ENCODE peak calls at places on chromosomes 6 and 20, in nine cellular contexts. N, W, F, C, S, O, Y, M and B are unnamed samples.

GRCh38 chr6:117605169-117605826 is 3.0 kb upstream of the GOPC start:
- DNase-seq in S (peak; percentile 59), M (peak; percentile 53), Y (peak; percentile 84), O (peak; percentile 64), N (peak; percentile 52), F (peak; percentile 85), C (peak; percentile 61), W (peak; percentile 15), B (peak; percentile 62)

GRCh38 chr6:13229205-13230085 is 98.9 kb downstream of the TBC1D7 start:
- DNase-seq in O (no peak), M (no peak), C (no peak), W (no peak), Y (peak; percentile 29), N (peak; percentile 82), F (no peak), S (peak; percentile 83), B (peak; percentile 7)

GRCh38 chr6:43243649-43244321 is 504 bp downstream of the TTBK1 start:
- DNase-seq in S (no peak), W (no peak), M (no peak), C (no peak), O (no peak), N (no peak), Y (no peak), F (no peak), B (no peak)

GRCh38 chr6:33080127-33081089 is 4.6 kb downstream of the HLA-DPB1 start:
- DNase-seq in S (peak; percentile 31), C (peak; percentile 45), O (no peak), W (no peak), M (peak; percentile 55), N (no peak), Y (peak; percentile 27), F (peak; percentile 50), B (no peak)

GRCh38 chr6:2534406-2535139 is 216.1 kb downstream of the MYLK4 start:
- DNase-seq in C (no peak), N (no peak), F (peak; percentile 54), O (no peak), W (no peak), M (peak; percentile 21), Y (no peak), S (no peak), B (no peak)

GRCh38 chr20:3119044-3119443 is 34.5 kb upstream of the AVP start:
- DNase-seq in N (no peak), C (no peak), W (no peak), M (no peak), O (no peak), S (no peak), Y (no peak), F (no peak), B (no peak)

GRCh38 chr6:16236648-16237199 is 1.7 kb upstream of the GMPR start:
- DNase-seq in O (no peak), M (no peak), C (peak; percentile 44), N (peak; percentile 27), Y (no peak), S (peak; percentile 11), F (peak; percentile 84), W (no peak), B (no peak)

GRCh38 chr6:22880686-22881433 is 311.5 kb downstream of the HDGFL1 start:
- DNase-seq in W (no peak), S (no peak), F (peak; percentile 95), O (no peak), C (no peak), N (no peak), Y (peak; percentile 96), M (no peak), B (peak; percentile 81)

GRCh38 chr6:11770546-11771466 is 7.8 kb downstream of the ADTRP start:
- DNase-seq in O (no peak), C (no peak), N (peak; percentile 25), W (no peak), F (peak; percentile 98), M (no peak), S (no peak), Y (peak; percentile 100), B (peak; percentile 92)

DNA sequence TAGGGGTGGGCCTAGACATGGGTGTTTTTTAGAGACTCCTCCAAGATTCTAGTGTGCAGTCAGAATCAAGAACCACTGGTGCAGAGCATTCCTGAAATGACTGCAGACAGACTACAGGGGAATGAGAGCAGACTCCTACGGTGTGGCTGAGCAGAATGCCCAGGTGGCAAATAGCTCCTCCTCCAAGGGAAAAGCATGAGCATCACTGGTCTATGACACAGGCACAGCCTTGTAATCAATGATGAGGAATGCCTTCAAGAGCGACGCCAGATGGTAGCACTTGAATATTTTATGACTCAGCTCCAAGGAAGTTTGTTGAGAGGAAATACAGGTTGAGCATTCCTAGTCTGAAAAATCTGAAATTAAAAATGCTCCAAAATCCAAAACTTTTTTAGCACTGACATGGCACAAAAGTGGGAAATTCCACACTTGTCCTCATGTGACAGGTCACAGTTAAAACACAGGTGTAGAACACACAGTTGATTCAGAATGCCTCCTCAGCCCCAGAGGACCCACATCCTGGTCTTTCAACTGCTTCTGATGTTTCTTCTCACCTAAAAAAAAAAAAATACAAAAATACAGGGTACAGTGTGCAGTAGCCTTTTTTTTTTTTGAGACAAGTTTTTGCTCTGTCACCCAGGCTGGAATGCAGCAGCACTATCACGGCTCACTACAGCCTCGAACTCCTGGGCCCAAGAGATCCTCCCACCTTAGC is 10.5 kb upstream of the FAM8A1 start:
- DNase-seq in O (peak; percentile 29), M (no peak), C (no peak), Y (peak; percentile 96), W (no peak), S (no peak), N (no peak), F (peak; percentile 66), B (peak; percentile 72)
- TF ChIP-seq CTCF in O (no peak), M (no peak), C (peak; percentile 8), Y (peak; percentile 30), W (peak; percentile 14), S (no peak), N (no peak), F (no peak), B (peak; percentile 17)

DNA sequence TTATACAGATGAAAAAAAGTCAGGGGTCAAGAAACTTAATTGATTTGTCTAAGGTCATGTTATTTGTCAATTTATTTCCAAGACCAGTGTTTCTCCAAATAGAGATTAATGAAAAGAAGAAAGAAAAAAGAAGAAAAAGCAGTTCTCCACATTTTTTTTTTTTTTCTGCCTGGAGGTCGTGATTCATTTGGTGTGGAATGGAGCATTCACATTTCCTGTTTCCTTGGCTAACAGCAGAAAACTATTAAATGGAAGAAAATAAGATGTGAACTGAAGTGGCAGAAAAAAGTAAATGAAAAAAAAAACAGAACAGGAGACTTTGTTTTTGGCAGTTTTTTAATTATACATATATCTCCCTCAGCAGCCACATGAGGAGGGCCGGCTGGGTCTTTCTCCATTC is 470.8 kb upstream of the ZNF337 start:
- DNase-seq in O (no peak), S (no peak), M (no peak), C (no peak), F (no peak), W (no peak), N (no peak), Y (peak; percentile 4), B (no peak)
- TF ChIP-seq CTCF in O (no peak), S (no peak), M (no peak), C (no peak), F (no peak), W (no peak), N (no peak), Y (no peak), B (no peak)

DNA sequence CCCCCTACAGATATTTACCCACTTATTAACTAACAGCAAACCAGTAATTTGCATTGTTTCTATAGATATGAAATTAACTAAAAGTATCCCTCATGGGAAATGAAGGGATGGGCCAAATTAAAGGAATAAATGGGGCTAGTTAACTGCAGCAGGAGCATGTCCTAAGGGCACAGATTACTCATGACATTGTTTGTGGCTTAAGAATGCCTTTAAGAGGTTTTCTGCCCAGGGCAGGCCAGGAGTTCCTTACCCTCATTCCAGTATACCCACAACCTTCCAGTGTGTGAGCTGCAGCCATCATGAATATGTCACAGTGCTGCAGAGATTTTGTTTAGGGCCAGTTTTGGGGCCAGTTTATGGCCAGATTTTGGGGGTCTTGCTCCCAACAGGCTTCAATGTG is 1101.9 kb downstream of the PRIM2 start:
- DNase-seq in O (no peak), S (no peak), F (no peak), C (no peak), N (no peak), M (no peak), W (no peak), Y (peak; percentile 0), B (no peak)
- TF ChIP-seq CTCF in O (no peak), S (no peak), F (no peak), C (no peak), N (no peak), M (no peak), W (no peak), Y (no peak), B (no peak)

DNA sequence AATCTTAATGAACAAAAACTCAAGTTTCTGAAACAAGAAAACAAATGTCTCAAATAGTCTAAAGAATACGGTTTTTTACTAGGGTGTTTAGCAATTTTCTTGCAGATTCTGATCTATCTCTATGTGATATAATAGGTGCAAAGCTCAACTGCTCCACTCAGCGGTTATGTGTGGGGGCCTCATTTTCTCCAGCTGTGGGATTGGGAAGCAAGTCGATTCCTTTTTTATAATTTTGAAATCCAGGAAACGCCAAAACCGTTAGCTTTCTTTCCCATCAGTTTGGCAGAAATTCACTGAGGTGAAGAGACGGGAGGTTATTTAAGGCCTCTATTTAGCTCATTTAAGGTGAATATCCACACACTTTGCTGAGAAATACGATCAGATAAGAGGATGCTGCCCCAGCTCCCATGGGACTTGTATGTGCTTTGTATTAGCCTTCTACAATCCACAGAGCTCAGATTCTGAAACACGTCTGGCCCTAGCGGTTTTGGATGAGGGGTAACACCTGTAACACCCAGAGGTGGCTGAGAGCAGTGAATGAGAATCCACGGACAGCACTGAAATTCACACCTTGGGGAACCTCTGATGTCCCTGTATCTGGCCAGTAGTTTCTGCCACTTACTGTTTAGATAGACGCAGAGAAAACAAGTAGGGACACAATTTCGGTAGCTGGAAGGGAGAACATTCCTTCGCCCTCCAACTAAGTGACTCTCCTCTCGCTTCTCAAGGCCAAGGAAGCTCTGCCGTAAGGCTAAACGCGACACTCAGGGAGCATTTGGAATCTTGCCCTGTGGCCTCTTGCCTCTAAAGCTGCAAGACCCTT is 6.6 kb upstream of the BCAS4 start:
- DNase-seq in Y (peak; percentile 58), W (no peak), M (no peak), O (no peak), F (peak; percentile 85), S (no peak), C (peak; percentile 21), N (no peak), B (peak; percentile 88)
- TF ChIP-seq CTCF in Y (peak; percentile 56), W (no peak), M (no peak), O (no peak), F (peak; percentile 51), S (no peak), C (peak; percentile 62), N (no peak), B (peak; percentile 97)